ENCODE peak calls at places on chromosomes 5 and 9, in eight cellular contexts. L is uterus; E is CD4-positive, alpha-beta memory T cell; O is naive thymus-derived CD4-positive, alpha-beta T cell; T is heart left ventricle; G is tibial nerve; P is H9; J is HL-60. Q is an unnamed sample.
A peak's percentile ranks its signal among the peaks of the same experiment; 100 is the strongest.

GRCh38 chr9:4933177-4933576 is 51.9 kb upstream of the JAK2 start:
- DNase-seq in T (peak; percentile 20), L (peak; percentile 19), E (no peak), J (no peak), O (no peak), P (no peak), G (no peak), Q (no peak)

GRCh38 chr5:38940230-38940858 is 94.5 kb downstream of the OSMR start:
- DNase-seq in E (no peak), G (no peak), J (no peak), T (no peak), O (no peak), L (no peak), P (no peak), Q (no peak)

GRCh38 chr5:122144236-122144635 is 14.9 kb downstream of the ZNF474 start:
- DNase-seq in J (no peak), L (no peak), E (no peak), G (no peak), O (no peak), T (no peak), P (no peak), Q (no peak)

GRCh38 chr5:169094586-169095409 is 206.1 kb downstream of the SLIT3 start:
- DNase-seq in P (no peak), T (no peak), E (no peak), O (no peak), L (no peak), J (no peak), G (no peak), Q (no peak)

GRCh38 chr5:113487411-113487778 is 858 bp downstream of the MCC start:
- DNase-seq in J (no peak), E (peak; percentile 1), T (no peak), L (no peak), P (peak; percentile 56), G (no peak), O (peak; percentile 4), Q (no peak)

GRCh38 chr9:72982161-72982799 is 29.4 kb upstream of the ALDH1A1 start:
- DNase-seq in L (no peak), P (no peak), E (no peak), O (no peak), G (no peak), T (no peak), J (no peak), Q (no peak)

GRCh38 chr9:33416996-33417395 is 14.6 kb upstream of the AQP7 start:
- DNase-seq in E (peak; percentile 56), T (no peak), J (no peak), O (peak; percentile 33), G (no peak), L (no peak), P (no peak), Q (no peak)

GRCh38 chr9:77092536-77092935 is 73.1 kb downstream of the FOXB2 start:
- DNase-seq in J (no peak), L (no peak), O (no peak), P (no peak), T (no peak), E (no peak), G (no peak), Q (no peak)

GRCh38 chr9:136606687-136607333 is 55.9 kb upstream of the EGFL7 start:
- DNase-seq in E (no peak), T (no peak), L (no peak), P (no peak), J (no peak), O (no peak), G (no peak), Q (no peak)

GRCh38 chr9:81902601-81903000 is 25.6 kb upstream of the SPATA31D4 start:
- DNase-seq in L (no peak), E (no peak), O (no peak), J (no peak), P (no peak), T (no peak), G (no peak), Q (no peak)

GRCh38 chr9:16258708-16259107 is 611.8 kb downstream of the BNC2 start:
- DNase-seq in T (no peak), P (no peak), G (no peak), O (no peak), E (no peak), L (no peak), J (no peak), Q (no peak)

GRCh38 chr9:70635790-70636189 is 221.3 kb upstream of the KLF9 start:
- DNase-seq in L (no peak), P (no peak), T (no peak), O (no peak), G (no peak), E (no peak), J (no peak), Q (no peak)

GRCh38 chr5:60503771-60504170 is 196.2 kb downstream of the DEPDC1B start:
- DNase-seq in J (no peak), O (no peak), P (no peak), G (no peak), T (no peak), E (no peak), L (no peak), Q (no peak)

GRCh38 chr5:171309526-171310333 is 682 bp downstream of the TLX3 start:
- DNase-seq in J (peak; percentile 21), P (peak; percentile 78), L (no peak), E (no peak), T (no peak), G (no peak), O (no peak), Q (no peak)

GRCh38 chr5:134846641-134846960 is 833 bp downstream of the C5orf24 start:
- DNase-seq in E (no peak), T (no peak), J (peak; percentile 17), L (no peak), G (no peak), O (no peak), P (no peak), Q (no peak)

GRCh38 chr9:33142531-33142930 is 24.6 kb downstream of the B4GALT1 start:
- DNase-seq in T (no peak), P (no peak), L (no peak), E (no peak), G (no peak), J (no peak), O (peak; percentile 19), Q (no peak)

GRCh38 chr9:76373777-76374474 is 20.3 kb downstream of the RFK start:
- DNase-seq in J (no peak), E (no peak), T (no peak), G (no peak), L (no peak), P (no peak), O (no peak), Q (no peak)

GRCh38 chr9:109441296-109441695 is 56.8 kb downstream of the PTPN3 start:
- DNase-seq in L (no peak), P (peak; percentile 62), J (no peak), G (no peak), E (no peak), T (no peak), O (no peak), Q (no peak)
- H3K27ac ChIP-seq in L (no peak overlapping the region), P (no peak overlapping the region), J (no peak overlapping the region), G (no peak overlapping the region), E (no peak overlapping the region), T (no peak overlapping the region), O (no peak overlapping the region), Q (no peak overlapping the region)

DNA sequence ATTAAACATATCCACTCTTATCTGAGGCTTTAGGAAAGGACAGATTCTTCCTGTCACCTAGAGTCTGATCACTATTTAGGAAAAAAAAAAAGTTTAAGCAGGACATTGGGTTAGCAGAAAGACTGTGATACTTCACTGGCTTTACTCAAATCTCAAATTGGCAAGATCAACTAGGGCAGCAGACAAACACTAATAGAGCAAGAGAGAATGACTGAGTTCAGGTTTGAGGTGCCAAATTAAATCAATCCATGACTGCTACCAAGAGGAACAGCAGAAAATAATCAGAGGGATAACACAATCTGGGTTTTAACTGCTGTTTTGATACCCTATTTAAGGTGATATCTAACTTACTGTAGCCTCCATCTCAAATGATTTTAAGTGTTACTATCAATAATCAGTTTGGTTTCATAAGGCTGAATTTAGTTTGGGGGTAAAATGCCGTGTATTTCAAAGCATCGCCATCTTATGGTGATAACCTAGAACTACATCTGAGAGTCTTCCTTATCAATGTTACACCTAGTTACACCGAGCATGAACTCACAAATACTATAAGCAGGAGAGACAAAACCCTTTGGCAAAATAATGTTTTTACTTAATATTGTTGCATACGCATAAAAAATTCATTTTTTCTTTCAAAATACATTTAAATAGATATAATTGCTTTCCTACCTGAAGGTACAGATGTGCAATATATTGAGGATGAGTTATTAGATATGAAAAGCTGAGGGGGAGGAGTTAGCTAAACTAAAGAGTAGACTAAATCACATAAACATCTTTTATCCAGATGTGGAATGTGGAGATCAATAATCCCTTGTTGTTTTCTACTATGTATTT is 286.4 kb upstream of the CDH12 start:
- DNase-seq in P (no peak), T (no peak), G (no peak), O (no peak), J (no peak), L (no peak), E (no peak), Q (no peak)
- H3K27ac ChIP-seq in P (no peak overlapping the region), T (no peak overlapping the region), G (no peak overlapping the region), O (no peak overlapping the region), J (no peak overlapping the region), L (no peak overlapping the region), E (no peak overlapping the region), Q (no peak overlapping the region)

DNA sequence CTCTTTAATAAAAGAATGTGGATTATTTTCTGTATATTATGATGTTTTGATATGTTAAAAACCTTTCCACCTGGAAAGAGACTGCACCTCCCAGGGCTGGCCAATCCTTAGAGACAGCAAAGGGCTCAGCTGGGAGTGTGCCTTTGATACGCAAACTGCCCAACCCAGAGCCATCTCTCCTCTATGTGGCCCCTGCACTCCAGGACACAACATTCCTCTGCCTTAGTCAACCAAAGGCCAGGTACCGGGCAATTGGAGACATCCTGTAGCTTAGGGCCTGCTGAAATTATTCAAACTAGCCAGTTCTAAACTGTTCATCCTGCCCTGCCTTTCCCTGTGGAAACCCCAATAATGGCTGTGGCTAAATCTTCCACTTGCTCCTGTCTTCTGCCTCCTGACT is 5.0 kb upstream of the HSPB3 start:
- DNase-seq in E (no peak), L (no peak), G (no peak), J (no peak), O (no peak), T (no peak), P (peak; percentile 64), Q (no peak)
- H3K27ac ChIP-seq in E (no peak overlapping the region), L (no peak overlapping the region), G (no peak overlapping the region), J (no peak overlapping the region), O (no peak overlapping the region), T (no peak overlapping the region), P (no peak overlapping the region), Q (no peak overlapping the region)

DNA sequence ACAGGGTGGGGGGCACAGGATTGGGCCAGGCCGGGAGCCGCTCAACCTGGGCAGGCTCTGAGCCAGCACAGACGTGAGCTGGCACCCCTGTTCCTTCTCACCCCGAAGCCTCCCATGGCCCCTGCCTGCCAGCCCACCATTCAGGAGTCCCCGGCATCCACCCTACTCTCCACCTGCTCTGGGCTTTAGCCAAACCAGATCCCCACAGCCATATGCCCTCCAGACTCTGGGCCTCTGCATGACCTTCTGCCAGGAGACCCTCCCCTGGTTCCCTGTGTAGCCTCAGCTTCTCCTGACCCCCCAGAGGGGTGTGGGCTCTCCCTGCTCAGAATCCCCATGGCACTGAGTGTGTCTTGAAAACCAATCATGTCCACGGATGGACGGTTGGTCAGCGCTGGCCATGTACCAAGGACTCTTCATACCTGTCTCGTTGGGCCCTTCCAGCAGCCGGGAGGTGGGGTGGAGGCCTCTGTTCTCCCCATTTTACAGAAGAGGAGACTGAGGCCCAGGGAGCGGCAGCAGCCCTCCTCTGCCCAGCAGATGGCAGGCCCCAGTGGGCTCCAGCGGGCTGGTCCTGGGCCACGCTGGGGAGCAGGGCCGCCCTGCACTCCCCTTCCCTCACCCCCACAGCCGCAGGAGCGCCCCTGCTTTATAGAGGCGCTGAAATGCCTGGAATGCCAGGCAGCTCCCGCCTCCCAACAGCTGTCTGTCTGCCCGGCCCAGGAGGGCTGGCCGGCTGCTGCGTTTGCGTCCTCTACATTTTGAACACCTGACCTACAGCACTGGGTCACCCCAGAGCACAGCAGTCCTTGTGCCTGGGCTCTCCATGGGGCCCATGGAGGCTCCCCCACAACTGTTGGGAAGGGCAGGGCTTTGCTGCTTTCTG is 3.5 kb upstream of the MYMK start:
- DNase-seq in E (no peak), G (no peak), O (no peak), P (no peak), J (no peak), T (no peak), L (no peak), Q (no peak)
- H3K27ac ChIP-seq in E (no peak overlapping the region), G (peak overlapping the region; percentile 26), O (no peak overlapping the region), P (no peak overlapping the region), J (no peak overlapping the region), T (no peak overlapping the region), L (no peak overlapping the region), Q (no peak overlapping the region)

Q was measured in thoracic aorta.